ENCODE peak calls at places on chromosomes 16 and 17, in nine cellular contexts. C, E, U, Z, Y, G, Q, I and J are unnamed samples. For H3K9me3 and H3K36me3, the result is how much of the 10 kb centered on the place peaks cover.

GRCh38 chr17:16215002-16215272 is 397 bp downstream of the NCOR1 start:
- DNase-seq in C (peak), E (peak), U (peak), Z (no peak), Y (peak), G (peak), Q (peak), I (no peak), J (peak)

GRCh38 chr17:71325886-71326285 is 794.9 kb upstream of the SOX9 start:
- DNase-seq in C (no peak), E (no peak), U (no peak), Z (no peak), Y (no peak), G (no peak), Q (no peak), I (no peak), J (no peak)

GRCh38 chr17:61201211-61201610 is 198.4 kb upstream of the TBX2 start:
- DNase-seq in C (no peak), E (no peak), U (no peak), Z (no peak), Y (no peak), G (peak), Q (no peak), I (no peak), J (no peak)

GRCh38 chr16:21666772-21667171 is 3.0 kb downstream of the OTOA start:
- DNase-seq in C (peak), E (no peak), U (no peak), Z (no peak), Y (no peak), G (peak), Q (no peak), I (no peak), J (no peak)

GRCh38 chr16:54240180-54241125 is 46.1 kb downstream of the IRX3 start:
- DNase-seq in C (no peak), E (no peak), U (no peak), Z (no peak), Y (no peak), G (no peak), Q (no peak), I (no peak), J (no peak)

GRCh38 chr17:50833396-50834125 is 1.8 kb upstream of the WFIKKN2 start:
- DNase-seq in C (no peak), E (no peak), U (no peak), Z (no peak), Y (no peak), G (peak), Q (no peak), I (peak), J (no peak)

GRCh38 chr16:51557670-51558069 is 406.6 kb upstream of the SALL1 start:
- DNase-seq in C (no peak), E (no peak), U (no peak), Z (no peak), Y (no peak), G (no peak), Q (no peak), I (no peak), J (no peak)

GRCh38 chr16:82793550-82794244 is 166.9 kb downstream of the CDH13 start:
- DNase-seq in C (no peak), E (no peak), U (no peak), Z (no peak), Y (peak), G (no peak), Q (no peak), I (no peak), J (no peak)

GRCh38 chr17:7706631-7707354 is 1.8 kb downstream of the EFNB3 start:
- DNase-seq in C (no peak), E (no peak), U (no peak), Z (no peak), Y (no peak), G (no peak), Q (no peak), I (no peak), J (no peak)

GRCh38 chr16:74280448-74280847 is 16.2 kb upstream of the PSMD7 start:
- DNase-seq in C (no peak), E (no peak), U (no peak), Z (no peak), Y (no peak), G (no peak), Q (no peak), I (no peak), J (no peak)

GRCh38 chr17:59372138-59372751 is 40.8 kb downstream of the YPEL2 start:
- DNase-seq in C (no peak), E (no peak), U (peak), Z (no peak), Y (peak), G (no peak), Q (peak), I (no peak), J (no peak)

GRCh38 chr17:4522661-4523060 is 24.0 kb downstream of the SPNS2 start:
- DNase-seq in C (no peak), E (peak), U (no peak), Z (no peak), Y (no peak), G (no peak), Q (no peak), I (no peak), J (no peak)

GRCh38 chr16:56708821-56709685 is 20.9 kb upstream of the NUP93 start:
- DNase-seq in C (peak), E (no peak), U (no peak), Z (no peak), Y (no peak), G (peak), Q (no peak), I (no peak), J (peak)

GRCh38 chr16:64365448-64365858 is 756.4 kb downstream of the CDH11 start:
- DNase-seq in C (no peak), E (no peak), U (no peak), Z (no peak), Y (no peak), G (no peak), Q (no peak), I (no peak), J (no peak)

GRCh38 chr16:66207139-66207863 is 159.2 kb upstream of the CDH5 start:
- DNase-seq in C (peak), E (no peak), U (no peak), Z (peak), Y (no peak), G (no peak), Q (peak), I (no peak), J (no peak)

GRCh38 chr16:58628845-58629680 is 563 bp downstream of the CNOT1 start:
- DNase-seq in C (peak), E (peak), U (peak), Z (peak), Y (peak), G (peak), Q (peak), I (peak), J (peak)

GRCh38 chr17:21679256-21680146 is 12.8 kb upstream of the KCNJ18 start:
- DNase-seq in C (no peak), E (no peak), U (no peak), Z (peak), Y (no peak), G (no peak), Q (no peak), I (no peak), J (no peak)

GRCh38 chr17:21677126-21677910 is 15.0 kb upstream of the KCNJ18 start:
- DNase-seq in C (no peak), E (no peak), U (no peak), Z (peak), Y (no peak), G (no peak), Q (no peak), I (no peak), J (no peak)

GRCh38 chr17:21678451-21679081 is 13.8 kb upstream of the KCNJ18 start:
- DNase-seq in C (no peak), E (no peak), U (no peak), Z (peak), Y (peak), G (no peak), Q (no peak), I (no peak), J (no peak)

GRCh38 chr17:21677911-21678310 is 14.4 kb upstream of the KCNJ18 start:
- DNase-seq in C (no peak), E (no peak), U (no peak), Z (peak), Y (no peak), G (no peak), Q (no peak), I (no peak), J (no peak)

GRCh38 chr17:21674242-21674731 is 18.0 kb upstream of the KCNJ18 start:
- DNase-seq in C (peak), E (no peak), U (no peak), Z (peak), Y (no peak), G (no peak), Q (no peak), I (no peak), J (no peak)
- H3K9me3 ChIP-seq in C (under half), E (under half), U (under half), Z (under half), Y (under half), G (under half), Q (under half), I (under half), J (under half)

DNA sequence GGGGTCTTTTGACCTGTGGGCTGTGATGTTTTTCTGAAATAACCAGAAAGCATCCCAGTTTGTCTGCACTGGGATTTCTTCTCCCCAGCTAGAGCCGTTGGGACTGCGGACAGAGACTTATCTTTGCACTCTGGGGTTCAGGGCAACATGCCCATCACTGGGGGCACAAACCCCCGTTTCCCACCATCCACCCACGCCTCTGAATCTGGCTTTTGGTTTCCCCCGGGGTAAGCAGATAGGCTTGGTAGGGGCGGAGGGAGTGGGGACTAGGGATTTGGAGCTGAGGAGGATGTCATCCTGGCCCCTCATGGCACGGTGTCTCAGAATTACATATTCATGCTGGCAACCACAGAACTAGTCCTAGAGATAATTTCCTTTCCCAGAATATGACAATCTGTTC is 68.6 kb downstream of the CCDC182 start:
- DNase-seq in C (peak), E (no peak), U (no peak), Z (no peak), Y (no peak), G (no peak), Q (no peak), I (no peak), J (no peak)
- H3K36me3 ChIP-seq in C (under half), E (under half), U (under half), Z (under half), Y (under half), G (under half), Q (under half), I (under half), J (under half)

GRCh38 chr17:21676281-21677111 is 15.8 kb upstream of the KCNJ18 start:
- DNase-seq in C (no peak), E (no peak), U (no peak), Z (peak), Y (no peak), G (peak), Q (no peak), I (no peak), J (no peak)
- H3K9me3 ChIP-seq in C (under half), E (under half), U (under half), Z (under half), Y (under half), G (under half), Q (under half), I (under half), J (under half)

GRCh38 chr16:3769013-3769412 is 51.7 kb upstream of the TRAP1 start:
- DNase-seq in C (peak), E (no peak), U (no peak), Z (no peak), Y (no peak), G (no peak), Q (no peak), I (no peak), J (no peak)
- H3K36me3 ChIP-seq in C (half or more), E (half or more), U (half or more), Z (under half), Y (under half), G (half or more), Q (half or more), I (under half), J (half or more)

DNA sequence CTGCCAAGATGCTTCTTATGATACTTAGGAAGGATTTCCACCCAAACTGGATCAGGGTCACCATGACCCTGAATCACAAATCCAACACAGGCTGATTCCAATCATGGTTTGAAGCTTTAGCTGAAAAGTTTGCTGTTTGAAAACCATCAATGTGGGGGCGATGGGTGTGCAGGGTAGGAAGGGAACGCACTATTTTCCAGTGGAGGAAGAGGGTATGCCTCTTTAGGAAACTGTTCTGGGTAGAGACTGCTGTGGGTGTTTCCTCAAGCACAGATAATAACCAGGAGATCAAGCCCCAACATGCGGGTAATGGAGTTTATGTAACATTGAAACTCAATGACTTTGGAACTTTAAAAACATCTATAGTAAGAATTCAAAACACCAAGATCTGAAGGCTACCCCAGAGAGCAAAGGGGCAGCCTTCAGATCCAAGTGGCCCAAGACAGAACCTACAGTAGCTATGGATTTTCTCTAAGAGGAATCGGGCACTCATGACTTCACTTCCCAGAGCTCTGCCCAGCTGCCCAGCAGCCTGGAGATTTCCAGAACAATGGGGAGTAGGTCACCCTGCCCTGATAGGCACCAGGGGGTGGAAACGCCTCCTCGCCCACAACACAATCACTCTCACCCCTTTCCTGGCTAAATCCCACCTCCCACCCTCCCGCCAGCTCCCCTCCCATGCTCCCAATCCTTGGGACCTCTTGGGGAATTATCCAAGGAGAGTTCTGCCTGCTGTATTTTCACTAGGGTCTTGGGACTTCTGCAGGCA is 22.8 kb downstream of the TRIM25 start:
- DNase-seq in C (no peak), E (no peak), U (no peak), Z (no peak), Y (no peak), G (no peak), Q (no peak), I (no peak), J (no peak)
- H3K9me3 ChIP-seq in C (under half), E (under half), U (under half), Z (under half), Y (under half), G (under half), Q (under half), I (under half), J (under half)

GRCh38 chr17:82639628-82640027 is 8.6 kb downstream of the WDR45B start:
- DNase-seq in C (peak), E (no peak), U (no peak), Z (no peak), Y (no peak), G (no peak), Q (no peak), I (no peak), J (no peak)

GRCh38 chr17:82642022-82642421 is 6.2 kb downstream of the WDR45B start:
- DNase-seq in C (no peak), E (no peak), U (no peak), Z (no peak), Y (no peak), G (no peak), Q (no peak), I (no peak), J (no peak)

GRCh38 chr17:82636626-82637598 is 11.3 kb downstream of the WDR45B start:
- DNase-seq in C (peak), E (no peak), U (peak), Z (no peak), Y (peak), G (no peak), Q (no peak), I (no peak), J (no peak)

GRCh38 chr17:82640046-82640445 is 8.2 kb downstream of the WDR45B start:
- DNase-seq in C (no peak), E (no peak), U (no peak), Z (no peak), Y (no peak), G (no peak), Q (no peak), I (no peak), J (no peak)

GRCh38 chr17:82638183-82638773 is 10.0 kb downstream of the WDR45B start:
- DNase-seq in C (no peak), E (no peak), U (no peak), Z (no peak), Y (no peak), G (no peak), Q (no peak), I (no peak), J (no peak)
- H3K36me3 ChIP-seq in C (half or more), E (half or more), U (half or more), Z (under half), Y (under half), G (half or more), Q (under half), I (under half), J (under half)

DNA sequence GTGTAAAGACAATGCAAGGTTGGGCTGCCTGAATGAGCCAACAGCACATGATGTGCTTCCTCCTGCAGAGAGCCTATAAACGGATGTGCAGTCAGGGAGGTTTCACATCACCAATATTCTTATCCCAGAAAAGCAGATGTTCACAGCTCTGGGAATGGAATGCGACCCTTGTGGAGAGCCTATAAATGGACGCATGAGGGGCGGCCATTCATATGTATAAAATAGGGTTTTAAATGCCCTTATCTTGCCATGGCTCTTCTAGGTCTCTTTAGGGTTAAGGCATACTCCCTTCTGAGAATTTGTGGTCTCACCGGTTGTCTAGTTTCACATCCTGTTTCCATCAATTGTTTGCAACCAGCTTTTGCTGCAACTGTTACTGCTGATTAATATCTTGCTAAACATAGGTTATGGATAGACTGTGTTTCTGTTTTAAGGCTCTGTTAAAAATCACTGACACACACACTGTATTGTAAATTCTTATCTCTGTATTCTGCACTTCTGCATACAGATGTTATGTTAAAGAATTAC is 31.9 kb downstream of the SLFN11 start:
- DNase-seq in C (no peak), E (no peak), U (no peak), Z (peak), Y (no peak), G (no peak), Q (no peak), I (no peak), J (peak)
- H3K9me3 ChIP-seq in C (under half), E (under half), U (under half), Z (under half), Y (under half), G (under half), Q (under half), I (under half), J (under half)